ENCODE peak calls at places on chromosomes 2 and 18, in eight cellular contexts. One of them, this sample, is unnamed. For H3K9me3, the result is how much of the 10 kb centered on the place peaks cover.

GRCh38 chr18:45726603-45727002 is 2.6 kb downstream of the SLC14A1 start:
- DNase-seq in PC-9: no peak
- DNase-seq in GM23248: no peak
- DNase-seq in Peyer's patch: no peak
- DNase-seq in cardiac muscle cell: no peak
- DNase-seq in heart right ventricle: no peak
- DNase-seq in esophagus squamous epithelium: no peak
- DNase-seq in CD8-positive, alpha-beta memory T cell: no peak
- DNase-seq in this sample: no peak

GRCh38 chr2:122138561-122138960 is 383.1 kb downstream of the TSN start:
- DNase-seq in cardiac muscle cell: no peak
- DNase-seq in CD8-positive, alpha-beta memory T cell: no peak
- DNase-seq in GM23248: no peak
- DNase-seq in PC-9: no peak
- DNase-seq in esophagus squamous epithelium: no peak
- DNase-seq in heart right ventricle: no peak
- DNase-seq in Peyer's patch: no peak
- DNase-seq in this sample: no peak

GRCh38 chr2:167069855-167070254 is 181.6 kb downstream of the XIRP2 start:
- DNase-seq in CD8-positive, alpha-beta memory T cell: no peak
- DNase-seq in cardiac muscle cell: no peak
- DNase-seq in Peyer's patch: no peak
- DNase-seq in heart right ventricle: no peak
- DNase-seq in PC-9: no peak
- DNase-seq in esophagus squamous epithelium: no peak
- DNase-seq in GM23248: no peak
- DNase-seq in this sample: no peak

GRCh38 chr18:55830490-55830889 is 242.5 kb upstream of the TCF4 start:
- DNase-seq in esophagus squamous epithelium: no peak
- DNase-seq in PC-9: no peak
- DNase-seq in GM23248: peak
- DNase-seq in Peyer's patch: no peak
- DNase-seq in CD8-positive, alpha-beta memory T cell: no peak
- DNase-seq in cardiac muscle cell: no peak
- DNase-seq in heart right ventricle: no peak
- DNase-seq in this sample: no peak

GRCh38 chr2:42117923-42118758 is 51.0 kb upstream of the EML4 start:
- DNase-seq in heart right ventricle: no peak
- DNase-seq in cardiac muscle cell: no peak
- DNase-seq in PC-9: peak
- DNase-seq in GM23248: peak
- DNase-seq in esophagus squamous epithelium: no peak
- DNase-seq in CD8-positive, alpha-beta memory T cell: no peak
- DNase-seq in Peyer's patch: no peak
- DNase-seq in this sample: no peak

GRCh38 chr2:5759949-5760348 is 67.8 kb downstream of the SOX11 start:
- DNase-seq in esophagus squamous epithelium: no peak
- DNase-seq in CD8-positive, alpha-beta memory T cell: no peak
- DNase-seq in PC-9: no peak
- DNase-seq in cardiac muscle cell: no peak
- DNase-seq in heart right ventricle: no peak
- DNase-seq in GM23248: no peak
- DNase-seq in Peyer's patch: no peak
- DNase-seq in this sample: no peak

GRCh38 chr2:121003391-121003790 is 267.7 kb downstream of the GLI2 start:
- DNase-seq in cardiac muscle cell: no peak
- DNase-seq in GM23248: no peak
- DNase-seq in CD8-positive, alpha-beta memory T cell: no peak
- DNase-seq in Peyer's patch: no peak
- DNase-seq in PC-9: no peak
- DNase-seq in esophagus squamous epithelium: no peak
- DNase-seq in heart right ventricle: no peak
- DNase-seq in this sample: no peak

GRCh38 chr2:236754234-236754924 is 184.8 kb downstream of the ACKR3 start:
- DNase-seq in CD8-positive, alpha-beta memory T cell: no peak
- DNase-seq in cardiac muscle cell: no peak
- DNase-seq in PC-9: no peak
- DNase-seq in heart right ventricle: no peak
- DNase-seq in esophagus squamous epithelium: no peak
- DNase-seq in GM23248: no peak
- DNase-seq in Peyer's patch: no peak
- DNase-seq in this sample: no peak

GRCh38 chr2:183455056-183455455 is 330.8 kb downstream of the NUP35 start:
- DNase-seq in esophagus squamous epithelium: no peak
- DNase-seq in heart right ventricle: no peak
- DNase-seq in GM23248: no peak
- DNase-seq in Peyer's patch: no peak
- DNase-seq in CD8-positive, alpha-beta memory T cell: no peak
- DNase-seq in cardiac muscle cell: no peak
- DNase-seq in PC-9: no peak
- DNase-seq in this sample: no peak

GRCh38 chr2:157194097-157194688 is 63.3 kb upstream of the GALNT5 start:
- DNase-seq in heart right ventricle: peak
- DNase-seq in PC-9: peak
- DNase-seq in GM23248: peak
- DNase-seq in esophagus squamous epithelium: no peak
- DNase-seq in cardiac muscle cell: peak
- DNase-seq in Peyer's patch: no peak
- DNase-seq in CD8-positive, alpha-beta memory T cell: no peak
- DNase-seq in this sample: no peak

GRCh38 chr18:70501358-70501757 is 212.5 kb downstream of the SOCS6 start:
- DNase-seq in CD8-positive, alpha-beta memory T cell: no peak
- DNase-seq in GM23248: no peak
- DNase-seq in PC-9: no peak
- DNase-seq in cardiac muscle cell: no peak
- DNase-seq in heart right ventricle: no peak
- DNase-seq in Peyer's patch: no peak
- DNase-seq in esophagus squamous epithelium: no peak
- DNase-seq in this sample: no peak

GRCh38 chr2:10658914-10659257 is 30.9 kb downstream of the NOL10 start:
- DNase-seq in heart right ventricle: no peak
- DNase-seq in esophagus squamous epithelium: no peak
- DNase-seq in cardiac muscle cell: no peak
- DNase-seq in CD8-positive, alpha-beta memory T cell: no peak
- DNase-seq in GM23248: peak
- DNase-seq in PC-9: no peak
- DNase-seq in Peyer's patch: no peak
- DNase-seq in this sample: no peak

GRCh38 chr2:43355399-43355798 is 129.0 kb upstream of the ZFP36L2 start:
- DNase-seq in PC-9: no peak
- DNase-seq in Peyer's patch: no peak
- DNase-seq in heart right ventricle: no peak
- DNase-seq in cardiac muscle cell: no peak
- DNase-seq in esophagus squamous epithelium: no peak
- DNase-seq in GM23248: no peak
- DNase-seq in CD8-positive, alpha-beta memory T cell: no peak
- DNase-seq in this sample: no peak

GRCh38 chr2:68995911-68996310 is 17.1 kb upstream of the ANTXR1 start:
- DNase-seq in esophagus squamous epithelium: no peak
- DNase-seq in heart right ventricle: no peak
- DNase-seq in Peyer's patch: no peak
- DNase-seq in cardiac muscle cell: no peak
- DNase-seq in PC-9: no peak
- DNase-seq in CD8-positive, alpha-beta memory T cell: no peak
- DNase-seq in GM23248: no peak
- DNase-seq in this sample: no peak

GRCh38 chr2:238361877-238362276 is 41.6 kb downstream of the TRAF3IP1 start:
- DNase-seq in CD8-positive, alpha-beta memory T cell: no peak
- DNase-seq in cardiac muscle cell: no peak
- DNase-seq in esophagus squamous epithelium: no peak
- DNase-seq in GM23248: no peak
- DNase-seq in PC-9: no peak
- DNase-seq in Peyer's patch: no peak
- DNase-seq in heart right ventricle: no peak
- DNase-seq in this sample: no peak

GRCh38 chr18:31555971-31556747 is 35.5 kb upstream of the TTR start:
- DNase-seq in PC-9: peak
- DNase-seq in CD8-positive, alpha-beta memory T cell: peak
- DNase-seq in GM23248: peak
- DNase-seq in Peyer's patch: no peak
- DNase-seq in esophagus squamous epithelium: no peak
- DNase-seq in cardiac muscle cell: peak
- DNase-seq in heart right ventricle: peak
- DNase-seq in this sample: no peak

GRCh38 chr18:25335676-25336075 is 16.3 kb downstream of the ZNF521 start:
- DNase-seq in Peyer's patch: no peak
- DNase-seq in esophagus squamous epithelium: no peak
- DNase-seq in PC-9: no peak
- DNase-seq in GM23248: no peak
- DNase-seq in cardiac muscle cell: no peak
- DNase-seq in heart right ventricle: no peak
- DNase-seq in CD8-positive, alpha-beta memory T cell: no peak
- DNase-seq in this sample: no peak

GRCh38 chr2:102473020-102473419 is at the start of gene SLC9A4:
- DNase-seq in Peyer's patch: no peak
- DNase-seq in PC-9: peak
- DNase-seq in esophagus squamous epithelium: no peak
- DNase-seq in cardiac muscle cell: peak
- DNase-seq in heart right ventricle: no peak
- DNase-seq in GM23248: peak
- DNase-seq in CD8-positive, alpha-beta memory T cell: peak
- DNase-seq in this sample: peak

GRCh38 chr18:28204154-28204553 is 27.2 kb upstream of the CDH2 start:
- DNase-seq in CD8-positive, alpha-beta memory T cell: no peak
- DNase-seq in heart right ventricle: no peak
- DNase-seq in GM23248: peak
- DNase-seq in cardiac muscle cell: no peak
- DNase-seq in PC-9: peak
- DNase-seq in Peyer's patch: no peak
- DNase-seq in esophagus squamous epithelium: no peak
- DNase-seq in this sample: no peak

GRCh38 chr2:201971516-201972228 is 62.0 kb upstream of the FZD7 start:
- DNase-seq in Peyer's patch: no peak
- DNase-seq in CD8-positive, alpha-beta memory T cell: no peak
- DNase-seq in cardiac muscle cell: no peak
- DNase-seq in heart right ventricle: no peak
- DNase-seq in PC-9: no peak
- DNase-seq in GM23248: peak
- DNase-seq in esophagus squamous epithelium: no peak
- DNase-seq in this sample: no peak

GRCh38 chr2:215104226-215104625 is 34.2 kb downstream of the ABCA12 start:
- DNase-seq in cardiac muscle cell: no peak
- DNase-seq in esophagus squamous epithelium: no peak
- DNase-seq in PC-9: no peak
- DNase-seq in Peyer's patch: no peak
- DNase-seq in heart right ventricle: no peak
- DNase-seq in GM23248: no peak
- DNase-seq in CD8-positive, alpha-beta memory T cell: no peak
- DNase-seq in this sample: no peak

DNA sequence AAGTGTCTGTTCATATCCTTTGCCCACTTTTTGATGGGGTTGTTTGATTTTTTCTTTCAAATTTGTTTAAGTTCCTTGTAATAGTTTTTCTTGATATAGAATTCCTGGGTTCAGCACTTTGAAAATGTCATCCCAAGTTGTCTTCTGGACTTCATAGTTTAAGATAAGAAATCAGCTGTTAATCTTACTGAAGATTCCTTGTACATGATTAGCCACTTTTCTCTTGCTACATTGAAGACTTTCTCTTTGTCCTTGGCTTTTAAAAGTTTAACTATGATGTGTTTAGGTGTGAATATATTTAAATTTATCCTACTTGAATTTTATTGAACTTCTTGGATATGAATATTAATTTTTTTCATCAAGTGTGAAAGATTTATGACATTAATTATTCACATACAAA is 387.2 kb upstream of the CWC22 start:
- DNase-seq in PC-9: no peak
- DNase-seq in cardiac muscle cell: no peak
- DNase-seq in Peyer's patch: no peak
- DNase-seq in CD8-positive, alpha-beta memory T cell: no peak
- DNase-seq in GM23248: peak
- DNase-seq in esophagus squamous epithelium: no peak
- DNase-seq in heart right ventricle: no peak
- DNase-seq in this sample: no peak
- H3K9me3 ChIP-seq in PC-9: under half
- H3K9me3 ChIP-seq in cardiac muscle cell: under half
- H3K9me3 ChIP-seq in Peyer's patch: under half
- H3K9me3 ChIP-seq in CD8-positive, alpha-beta memory T cell: under half
- H3K9me3 ChIP-seq in GM23248: under half
- H3K9me3 ChIP-seq in esophagus squamous epithelium: under half
- H3K9me3 ChIP-seq in heart right ventricle: under half
- H3K9me3 ChIP-seq in this sample: under half

DNA sequence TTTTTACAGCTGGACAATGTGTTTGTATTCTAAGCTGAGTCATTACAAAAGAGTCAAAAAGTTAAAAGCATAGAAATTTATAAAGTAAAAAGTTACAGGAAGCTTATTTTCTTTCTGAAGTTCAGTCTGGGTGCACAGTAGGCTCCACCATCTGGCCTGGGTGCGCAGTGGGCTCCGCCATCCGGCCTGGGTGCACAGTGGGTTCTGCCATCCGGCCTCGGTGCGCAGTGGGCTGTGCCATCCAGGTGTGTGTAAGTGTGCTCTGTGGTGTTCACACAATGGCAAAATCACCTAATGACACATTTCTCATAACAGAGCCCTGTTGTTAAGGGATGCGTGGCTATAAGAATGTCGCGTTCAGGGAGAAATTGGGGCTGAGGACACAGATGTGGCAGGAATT is 195.5 kb downstream of the ANKRD30B start:
- DNase-seq in esophagus squamous epithelium: no peak
- DNase-seq in Peyer's patch: no peak
- DNase-seq in cardiac muscle cell: no peak
- DNase-seq in GM23248: no peak
- DNase-seq in heart right ventricle: no peak
- DNase-seq in CD8-positive, alpha-beta memory T cell: no peak
- DNase-seq in PC-9: no peak
- DNase-seq in this sample: no peak
- H3K9me3 ChIP-seq in esophagus squamous epithelium: under half
- H3K9me3 ChIP-seq in Peyer's patch: under half
- H3K9me3 ChIP-seq in cardiac muscle cell: under half
- H3K9me3 ChIP-seq in GM23248: under half
- H3K9me3 ChIP-seq in heart right ventricle: under half
- H3K9me3 ChIP-seq in CD8-positive, alpha-beta memory T cell: under half
- H3K9me3 ChIP-seq in PC-9: under half
- H3K9me3 ChIP-seq in this sample: under half

GRCh38 chr2:239918749-239919148 is 106.4 kb downstream of the NDUFA10 start:
- DNase-seq in CD8-positive, alpha-beta memory T cell: no peak
- DNase-seq in Peyer's patch: peak
- DNase-seq in PC-9: no peak
- DNase-seq in cardiac muscle cell: no peak
- DNase-seq in heart right ventricle: no peak
- DNase-seq in esophagus squamous epithelium: no peak
- DNase-seq in GM23248: no peak
- DNase-seq in this sample: no peak
- H3K9me3 ChIP-seq in CD8-positive, alpha-beta memory T cell: under half
- H3K9me3 ChIP-seq in Peyer's patch: under half
- H3K9me3 ChIP-seq in PC-9: under half
- H3K9me3 ChIP-seq in cardiac muscle cell: under half
- H3K9me3 ChIP-seq in heart right ventricle: under half
- H3K9me3 ChIP-seq in esophagus squamous epithelium: under half
- H3K9me3 ChIP-seq in GM23248: under half
- H3K9me3 ChIP-seq in this sample: under half

DNA sequence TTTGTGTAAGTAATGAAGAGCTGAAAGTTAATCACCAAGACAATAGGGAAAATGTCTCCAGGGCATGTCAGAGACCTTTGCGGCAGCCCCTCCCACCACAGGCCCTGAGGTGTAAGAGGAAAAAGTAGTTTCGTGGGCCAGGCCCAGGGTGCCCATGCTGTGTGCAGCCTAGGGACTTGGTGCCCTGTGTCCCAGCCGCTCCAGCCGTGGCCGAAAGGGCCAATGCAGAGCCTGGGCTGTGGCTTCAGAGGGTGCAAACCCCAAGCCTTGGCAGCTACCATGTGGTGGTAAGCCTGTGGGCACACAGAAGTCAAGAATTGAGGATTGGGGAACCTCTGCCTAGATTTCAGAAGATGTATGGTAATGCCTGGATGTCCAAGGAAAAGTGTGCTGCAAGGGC is 52.5 kb downstream of the CENPO start:
- DNase-seq in PC-9: no peak
- DNase-seq in esophagus squamous epithelium: no peak
- DNase-seq in GM23248: no peak
- DNase-seq in heart right ventricle: no peak
- DNase-seq in cardiac muscle cell: no peak
- DNase-seq in CD8-positive, alpha-beta memory T cell: no peak
- DNase-seq in Peyer's patch: peak
- DNase-seq in this sample: no peak
- H3K9me3 ChIP-seq in PC-9: under half
- H3K9me3 ChIP-seq in esophagus squamous epithelium: under half
- H3K9me3 ChIP-seq in GM23248: under half
- H3K9me3 ChIP-seq in heart right ventricle: under half
- H3K9me3 ChIP-seq in cardiac muscle cell: under half
- H3K9me3 ChIP-seq in CD8-positive, alpha-beta memory T cell: under half
- H3K9me3 ChIP-seq in Peyer's patch: under half
- H3K9me3 ChIP-seq in this sample: under half